ENCODE peak calls at places on chromosome 10, in six cellular contexts. A, V, L, E, N and M are unnamed samples. For H3K36me3, the result is how much of the 10 kb centered on the place peaks cover.

GRCh38 chr10:103231047-103231551 is 14.6 kb upstream of the RPEL1 start:
- DNase-seq in A (no peak), V (peak), L (peak), E (no peak), N (peak), M (no peak)

GRCh38 chr10:92826061-92826460 is 22.3 kb upstream of the EXOC6 start:
- DNase-seq in A (no peak), V (no peak), L (no peak), E (no peak), N (no peak), M (no peak)

GRCh38 chr10:68795886-68796532 is 31.3 kb upstream of the STOX1 start:
- DNase-seq in A (no peak), V (no peak), L (no peak), E (no peak), N (no peak), M (no peak)

GRCh38 chr10:114320249-114321116 is 81.4 kb downstream of the VWA2 start:
- DNase-seq in A (no peak), V (no peak), L (peak), E (no peak), N (no peak), M (no peak)

GRCh38 chr10:24645022-24645421 is 78.7 kb downstream of the ARHGAP21 start:
- DNase-seq in A (no peak), V (no peak), L (no peak), E (no peak), N (no peak), M (no peak)

GRCh38 chr10:87585565-87586514 is 73.8 kb upstream of the PAPSS2 start:
- DNase-seq in A (no peak), V (no peak), L (no peak), E (no peak), N (peak), M (no peak)

GRCh38 chr10:73117976-73118743 is 7.9 kb downstream of the NUDT13 start:
- DNase-seq in A (no peak), V (peak), L (no peak), E (no peak), N (peak), M (no peak)

GRCh38 chr10:70649526-70649925 is 22.8 kb upstream of the ADAMTS14 start:
- DNase-seq in A (no peak), V (peak), L (no peak), E (no peak), N (peak), M (no peak)

GRCh38 chr10:21993360-21994001 is 10.0 kb downstream of the DNAJC1 start:
- DNase-seq in A (no peak), V (peak), L (no peak), E (no peak), N (no peak), M (no peak)

GRCh38 chr10:70379581-70380176 is 2.7 kb downstream of the LRRC20 start:
- DNase-seq in A (no peak), V (peak), L (no peak), E (no peak), N (peak), M (no peak)

GRCh38 chr10:4051408-4052151 is 266.6 kb upstream of the KLF6 start:
- DNase-seq in A (no peak), V (peak), L (no peak), E (no peak), N (no peak), M (no peak)

GRCh38 chr10:88194041-88194887 is 330.8 kb downstream of the PTEN start:
- DNase-seq in A (no peak), V (peak), L (no peak), E (no peak), N (no peak), M (no peak)

GRCh38 chr10:7153750-7154149 is 257.1 kb downstream of the SFMBT2 start:
- DNase-seq in A (no peak), V (peak), L (no peak), E (no peak), N (no peak), M (no peak)

GRCh38 chr10:9069136-9069535 is 1014.6 kb downstream of the GATA3 start:
- DNase-seq in A (no peak), V (no peak), L (no peak), E (no peak), N (no peak), M (no peak)

GRCh38 chr10:71771821-71772617 is 1.3 kb downstream of the VSIR start:
- DNase-seq in A (no peak), V (peak), L (peak), E (no peak), N (peak), M (no peak)

GRCh38 chr10:114022292-114022691 is 21.4 kb upstream of the ADRB1 start:
- DNase-seq in A (no peak), V (peak), L (peak), E (no peak), N (no peak), M (no peak)

DNA sequence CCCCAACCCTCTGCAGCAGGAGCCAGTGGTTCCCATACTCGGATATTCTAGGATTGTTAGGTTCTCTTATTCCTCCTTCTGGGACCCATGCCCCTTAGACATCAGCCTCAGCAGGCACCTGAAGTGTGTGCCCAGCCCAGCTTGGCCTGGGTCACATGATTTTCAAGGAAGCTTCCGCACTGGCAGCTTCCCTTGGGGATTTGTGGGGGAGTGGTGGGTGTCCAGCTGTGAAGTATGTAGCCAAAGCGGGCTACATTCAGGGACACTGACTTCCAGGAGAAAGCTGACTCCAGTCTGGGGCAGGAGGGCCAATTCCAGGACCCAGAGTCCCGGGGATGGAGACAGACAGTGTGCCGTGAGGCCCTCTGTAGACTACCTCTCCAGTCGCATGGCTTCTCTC is 1.3 kb downstream of the LDB1 start:
- DNase-seq in A (no peak), V (no peak), L (peak), E (peak), N (no peak), M (peak)
- H3K36me3 ChIP-seq in A (under half), V (under half), L (under half), E (under half), N (under half), M (under half)

DNA sequence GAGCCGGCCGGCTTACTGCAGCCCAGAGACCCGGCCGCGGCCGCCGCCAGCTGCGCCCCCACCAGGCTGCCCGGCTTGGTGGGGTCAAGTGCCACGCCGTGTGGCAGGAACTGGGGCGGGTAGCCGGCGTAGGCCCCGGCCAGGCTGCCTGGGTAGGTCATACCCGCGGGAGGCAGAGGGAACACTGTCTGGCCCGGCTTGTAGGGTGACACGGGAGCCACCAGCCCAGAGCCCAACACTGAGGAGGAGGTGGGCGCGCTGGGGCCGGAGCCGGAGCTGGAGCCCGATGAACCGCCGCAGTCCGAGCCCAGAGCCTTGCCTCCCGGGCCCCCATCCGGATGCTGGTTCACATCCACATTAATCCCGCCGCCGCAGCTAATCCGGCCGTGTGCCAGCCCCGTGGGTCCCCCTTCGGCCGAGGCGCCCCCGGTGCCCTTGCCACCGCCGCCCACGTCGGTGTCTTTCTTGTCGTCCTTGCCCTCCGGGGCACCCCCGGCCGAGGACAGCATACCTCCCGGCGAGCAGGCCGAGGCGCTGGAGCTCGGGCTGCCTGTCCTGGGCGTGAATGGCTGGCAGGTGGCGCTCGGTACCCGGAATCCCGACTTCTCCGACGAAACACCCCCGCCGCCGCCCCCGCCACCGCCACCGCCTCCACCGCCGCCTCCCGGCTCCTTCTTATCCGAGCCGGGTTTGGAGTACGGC is 2.0 kb downstream of the ZNF503 start:
- DNase-seq in A (peak), V (peak), L (peak), E (peak), N (peak), M (peak)
- TF ChIP-seq CTCF in A (no peak), V (peak), L (peak), E (peak), N (peak), M (peak)

DNA sequence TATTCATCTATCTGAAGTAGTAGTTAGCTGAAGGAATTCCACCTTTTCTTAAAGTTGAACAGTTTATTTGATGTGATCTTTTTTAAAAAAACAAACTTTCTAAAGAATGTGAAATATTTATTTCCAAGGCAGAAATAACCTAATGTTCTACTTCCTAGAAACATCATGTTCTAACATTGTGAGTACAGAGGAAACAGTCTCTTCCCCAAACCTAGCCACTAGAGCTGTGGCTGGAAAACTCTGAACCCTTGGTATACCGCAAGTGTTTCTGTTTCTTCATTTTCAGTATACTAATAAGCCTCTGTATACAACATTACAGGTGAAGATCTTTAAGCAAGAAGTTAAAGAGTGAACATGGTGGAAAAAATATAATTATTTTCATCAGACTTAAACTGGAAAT is 35.1 kb downstream of the NOC3L start:
- DNase-seq in A (no peak), V (no peak), L (no peak), E (no peak), N (no peak), M (no peak)
- H3K36me3 ChIP-seq in A (under half), V (under half), L (under half), E (half or more), N (under half), M (under half)

DNA sequence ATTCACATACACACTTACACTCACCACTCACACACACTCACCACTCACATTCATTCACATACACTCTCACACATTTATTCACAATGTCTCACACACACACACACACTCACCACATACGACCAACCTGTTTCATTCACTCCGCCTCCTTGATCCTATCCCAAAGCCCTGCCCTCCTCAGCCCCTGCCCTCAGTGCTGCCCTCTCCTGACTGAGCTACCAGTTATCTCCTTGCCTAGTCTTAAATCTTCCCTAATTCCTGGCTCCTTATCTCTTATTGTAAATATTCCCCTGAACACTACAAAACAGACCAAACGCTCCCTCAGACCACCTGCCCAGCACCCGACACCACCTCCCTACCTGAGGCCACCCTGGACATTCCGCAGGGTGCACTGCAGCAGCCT is 26.1 kb upstream of the C10orf120 start:
- DNase-seq in A (no peak), V (no peak), L (no peak), E (no peak), N (no peak), M (no peak)
- TF ChIP-seq CTCF in A (no peak), V (no peak), L (no peak), E (no peak), N (no peak), M (no peak)

DNA sequence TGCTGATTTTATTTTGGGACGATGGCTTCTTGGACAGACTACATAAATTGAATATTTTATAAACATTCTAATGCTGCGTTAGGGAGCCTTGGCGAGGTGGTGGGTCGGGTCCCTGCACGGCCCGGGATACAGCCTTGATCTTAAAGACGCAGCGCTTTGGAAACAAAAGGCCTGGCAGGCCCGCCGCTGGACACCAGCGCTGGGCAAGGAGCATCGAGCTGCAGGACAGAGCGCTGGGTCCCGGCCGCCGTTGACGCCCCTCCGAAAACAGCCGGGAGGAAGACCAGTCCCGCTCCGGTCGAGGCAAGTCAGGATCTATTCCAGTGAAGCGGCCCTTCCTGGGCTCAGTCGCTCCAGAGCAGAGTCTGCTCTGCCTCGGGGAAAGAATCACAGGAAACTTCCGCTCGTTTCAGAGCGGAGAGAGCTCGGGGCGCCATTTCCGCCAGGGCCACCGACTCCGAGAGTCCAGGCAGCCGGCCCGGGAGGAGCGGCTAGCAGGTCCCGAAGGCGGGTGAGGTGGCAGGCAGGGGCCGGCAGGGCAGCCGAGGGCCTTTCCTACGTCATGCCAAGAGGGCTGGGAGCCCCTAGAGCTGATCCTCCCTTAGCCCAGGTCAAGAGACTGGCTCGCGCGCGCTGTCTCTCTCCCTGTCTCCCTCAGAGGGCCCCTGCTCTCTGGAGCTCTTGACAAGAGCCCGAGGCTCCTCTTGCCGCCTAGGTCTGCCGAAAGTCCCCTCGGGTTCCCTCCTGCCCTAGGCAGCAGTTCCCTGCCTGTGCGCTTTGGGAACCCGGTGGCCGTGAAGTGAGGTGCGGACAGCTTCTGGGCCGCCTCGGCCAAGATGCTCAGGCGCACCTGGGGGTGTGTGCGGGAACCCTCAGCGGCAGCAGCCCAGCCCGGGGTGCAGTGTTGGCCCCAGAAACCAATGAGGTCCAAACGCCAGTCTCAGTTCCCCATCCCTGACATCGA is 1.4 kb upstream of the DRGX start:
- DNase-seq in A (no peak), V (no peak), L (no peak), E (no peak), N (no peak), M (no peak)
- H3K36me3 ChIP-seq in A (under half), V (under half), L (under half), E (under half), N (under half), M (under half)

DNA sequence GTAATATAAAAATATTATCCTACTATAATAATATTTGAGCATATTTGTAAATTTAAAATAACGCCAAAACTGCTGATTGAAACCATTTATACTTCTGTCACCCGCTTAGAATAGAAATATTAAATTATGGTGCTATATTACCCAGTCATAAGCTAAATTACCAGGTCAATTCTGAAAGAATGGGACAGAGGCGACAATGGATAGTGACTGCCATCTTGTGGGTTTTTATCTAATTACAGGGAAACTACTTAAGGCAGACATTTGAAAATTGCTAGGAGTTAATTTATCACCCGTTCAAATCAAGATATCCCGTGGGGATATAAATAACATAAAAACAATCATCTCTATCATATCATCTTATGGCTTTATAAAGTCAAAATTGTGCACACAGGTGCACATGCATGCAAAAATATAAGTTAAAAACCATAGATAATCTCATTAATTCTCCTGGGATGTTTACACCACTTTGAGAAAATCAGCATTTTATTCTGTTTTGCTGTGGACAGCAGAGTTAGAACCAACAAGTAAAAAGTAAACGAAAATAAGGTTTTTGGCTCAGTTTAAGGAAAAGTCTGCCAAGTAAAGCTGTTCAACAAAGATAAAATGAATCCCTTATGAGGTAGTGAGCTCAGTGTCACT is 41.3 kb upstream of the HPSE2 start:
- DNase-seq in A (no peak), V (peak), L (no peak), E (no peak), N (peak), M (no peak)
- TF ChIP-seq CTCF in A (no peak), V (peak), L (no peak), E (no peak), N (peak), M (no peak)

GRCh38 chr10:95264227-95265051 is 26.4 kb downstream of the PDLIM1 start:
- DNase-seq in A (no peak), V (no peak), L (no peak), E (no peak), N (no peak), M (no peak)

GRCh38 chr10:95260909-95261552 is 29.8 kb downstream of the PDLIM1 start:
- DNase-seq in A (no peak), V (no peak), L (no peak), E (no peak), N (no peak), M (no peak)

GRCh38 chr10:95263864-95264226 is 27.0 kb downstream of the PDLIM1 start:
- DNase-seq in A (no peak), V (no peak), L (no peak), E (no peak), N (no peak), M (no peak)

GRCh38 chr10:95261926-95262325 is 28.9 kb downstream of the PDLIM1 start:
- DNase-seq in A (no peak), V (no peak), L (no peak), E (no peak), N (no peak), M (no peak)

DNA sequence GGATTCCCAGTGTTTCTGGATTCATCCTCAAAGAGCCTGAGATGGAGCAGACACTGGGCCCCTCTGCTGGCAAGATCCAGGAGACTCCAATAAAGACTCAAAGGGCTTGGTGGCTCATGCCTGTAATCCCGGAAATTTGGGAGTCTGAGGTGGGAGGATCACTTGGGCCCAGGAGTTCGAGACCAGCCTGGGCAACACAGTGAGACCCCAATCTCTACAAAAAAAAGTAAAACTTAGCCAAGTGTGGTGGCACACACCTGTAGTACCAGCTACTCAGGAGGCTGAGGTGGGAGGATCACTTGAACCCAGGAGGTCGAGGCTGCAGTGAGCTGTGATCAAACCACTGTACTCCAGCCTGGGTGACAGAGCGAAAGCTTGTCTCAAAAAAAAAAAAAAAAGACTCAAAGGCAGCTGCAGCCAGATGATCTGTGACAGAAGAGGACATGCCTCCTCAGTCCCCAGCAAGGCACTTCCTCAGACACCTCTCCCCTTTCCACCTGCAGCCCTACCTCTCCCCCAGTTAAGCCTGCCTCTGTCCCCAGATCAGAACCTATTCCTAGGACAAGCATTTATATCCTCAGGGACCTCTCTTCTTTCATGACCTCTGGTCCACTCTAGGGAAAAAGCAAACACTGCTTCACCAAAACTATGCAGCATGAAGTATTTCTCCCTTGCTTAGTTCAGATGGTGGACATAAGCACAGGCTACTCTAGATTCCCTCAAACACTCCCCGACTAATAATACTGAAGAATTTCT is 27.9 kb downstream of the PDLIM1 start:
- DNase-seq in A (no peak), V (no peak), L (no peak), E (no peak), N (no peak), M (no peak)
- H3K36me3 ChIP-seq in A (under half), V (under half), L (under half), E (under half), N (under half), M (under half)

GRCh38 chr10:46787321-46787615 is 124.0 kb upstream of the PTPN20 start:
- DNase-seq in A (no peak), V (peak), L (peak), E (no peak), N (peak), M (peak)
- TF ChIP-seq CTCF in A (no peak), V (no peak), L (peak), E (no peak), N (peak), M (no peak)